ENCODE peak calls at places on chromosome 4, in seven cellular contexts. S, T, C, G, Z, B and U are unnamed samples.

GRCh38 chr4:30386266-30386895 is 333.8 kb upstream of the PCDH7 start:
- DNase-seq in C (no peak), T (no peak), S (no peak), G (no peak), Z (no peak), B (peak; percentile 13), U (no peak)

GRCh38 chr4:54213812-54214211 is 15.3 kb upstream of the PDGFRA start:
- DNase-seq in G (no peak), Z (no peak), B (no peak), T (no peak), S (no peak), C (peak; percentile 21), U (no peak)

GRCh38 chr4:163166041-163166579 is 580 bp downstream of the NAF1 start:
- DNase-seq in T (peak; percentile 83), G (no peak), Z (peak; percentile 4), C (peak; percentile 73), S (peak; percentile 10), B (peak; percentile 35), U (peak; percentile 78)

GRCh38 chr4:48027653-48028052 is 11.1 kb downstream of the NIPAL1 start:
- DNase-seq in Z (no peak), T (no peak), G (no peak), S (no peak), B (no peak), C (no peak), U (no peak)

GRCh38 chr4:127672111-127672510 is 39.4 kb downstream of the INTU start:
- DNase-seq in B (no peak), C (no peak), S (no peak), T (no peak), G (no peak), Z (no peak), U (no peak)

GRCh38 chr4:137587796-137588195 is 55.5 kb upstream of the PCDH18 start:
- DNase-seq in T (no peak), Z (no peak), G (no peak), S (no peak), C (no peak), B (no peak), U (no peak)

GRCh38 chr4:159906051-159906450 is 803.2 kb downstream of the RAPGEF2 start:
- DNase-seq in Z (no peak), B (no peak), C (no peak), T (no peak), G (no peak), S (no peak), U (no peak)

GRCh38 chr4:186680649-186681048 is 43.0 kb downstream of the FAT1 start:
- DNase-seq in T (no peak), G (no peak), S (no peak), B (no peak), Z (no peak), C (no peak), U (no peak)

GRCh38 chr4:147340547-147341225 is 140.2 kb upstream of the EDNRA start:
- DNase-seq in S (no peak), Z (no peak), G (peak; percentile 19), B (no peak), C (no peak), T (no peak), U (no peak)

GRCh38 chr4:173794662-173795061 is 264.6 kb upstream of the HAND2 start:
- DNase-seq in B (no peak), Z (no peak), T (no peak), S (no peak), G (no peak), C (no peak), U (no peak)

GRCh38 chr4:111797455-111798163 is 347.6 kb upstream of the FAM241A start:
- DNase-seq in B (no peak), C (peak; percentile 24), S (no peak), G (no peak), T (no peak), Z (no peak), U (no peak)

GRCh38 chr4:108774809-108775530 is 12.1 kb upstream of the ETNPPL start:
- DNase-seq in G (no peak), T (peak; percentile 75), Z (no peak), C (no peak), S (no peak), B (no peak), U (no peak)

GRCh38 chr4:185859106-185859505 is 47.1 kb upstream of the SORBS2 start:
- DNase-seq in T (no peak), B (peak; percentile 86), S (no peak), C (no peak), G (no peak), Z (no peak), U (no peak)

GRCh38 chr4:73952352-73952751 is 29.5 kb downstream of the PF4 start:
- DNase-seq in Z (no peak), S (no peak), G (no peak), T (no peak), B (no peak), C (no peak), U (no peak)
- H3K27me3 ChIP-seq in Z (peaks cover 10% of the 10 kb centered on the region), S (no peaks in the 10 kb centered on the region), G (no peaks in the 10 kb centered on the region), T (no peaks in the 10 kb centered on the region), B (no peaks in the 10 kb centered on the region), C (no peaks in the 10 kb centered on the region), U (no peaks in the 10 kb centered on the region)

GRCh38 chr4:80685219-80685618 is 345.3 kb upstream of the BMP3 start:
- DNase-seq in T (no peak), S (no peak), Z (no peak), B (no peak), G (no peak), C (no peak), U (peak; percentile 20)
- TF ChIP-seq CTCF in T (no peak), S (no peak), Z (no peak), B (no peak), G (no peak), C (no peak), U (no peak)

GRCh38 chr4:41361831-41362646 is 105.3 kb downstream of the UCHL1 start:
- DNase-seq in C (no peak), S (no peak), G (no peak), B (no peak), T (no peak), Z (no peak), U (no peak)

GRCh38 chr4:41363384-41363981 is 106.8 kb downstream of the UCHL1 start:
- DNase-seq in S (no peak), B (no peak), T (no peak), C (no peak), Z (no peak), G (no peak), U (no peak)

GRCh38 chr4:41364871-41365270 is 108.1 kb downstream of the UCHL1 start:
- DNase-seq in C (no peak), G (no peak), Z (no peak), T (no peak), B (no peak), S (peak; percentile 35), U (no peak)

GRCh38 chr4:41360911-41361830 is 104.4 kb downstream of the UCHL1 start:
- DNase-seq in S (no peak), T (peak; percentile 74), B (no peak), C (peak; percentile 54), Z (no peak), G (no peak), U (peak; percentile 9)

DNA sequence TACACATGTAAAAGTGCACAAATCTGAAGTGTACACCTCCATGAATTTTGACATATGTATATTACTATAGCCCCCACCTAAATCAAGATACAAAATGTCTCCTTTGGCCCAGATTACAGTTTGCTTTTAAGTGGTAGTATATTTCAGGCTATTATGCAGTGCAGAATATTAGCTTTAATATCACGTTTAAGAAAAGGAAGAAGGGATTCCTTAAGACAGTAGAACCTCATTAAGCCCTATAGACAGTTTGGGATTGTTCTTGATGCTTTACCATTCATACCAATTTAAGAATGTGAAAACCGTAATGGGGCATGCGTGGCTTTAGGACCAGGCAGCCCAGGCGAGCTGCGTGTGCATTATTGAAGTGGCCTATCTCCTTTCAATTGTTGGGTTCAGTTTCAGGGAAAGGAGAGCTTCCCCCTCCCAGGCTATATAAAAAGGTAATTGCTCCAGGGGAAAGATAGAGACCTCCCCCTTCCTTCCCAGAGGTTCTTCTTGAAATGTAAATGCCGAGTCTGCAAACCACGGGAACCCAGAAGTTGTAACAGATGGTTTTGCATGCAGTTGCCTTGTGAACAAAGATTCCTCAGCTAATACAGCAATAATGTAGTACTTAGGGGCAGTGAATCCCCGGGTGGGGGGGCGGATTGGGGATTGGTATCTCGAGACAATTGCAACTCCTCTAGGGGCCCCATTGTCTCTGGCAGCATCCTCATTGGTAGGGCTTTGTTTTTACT is 106.1 kb downstream of the UCHL1 start:
- DNase-seq in C (no peak), G (no peak), T (no peak), B (no peak), Z (no peak), S (no peak), U (no peak)
- H3K4me3 ChIP-seq in C (no peak overlapping the region), G (no peak overlapping the region), T (peak overlapping the region; percentile 77), B (no peak overlapping the region), Z (peak overlapping the region; percentile 12), S (peak overlapping the region; percentile 4), U (no peak overlapping the region)

GRCh38 chr4:6019316-6020263 is 1.4 kb upstream of the C4orf50 start:
- DNase-seq in B (peak; percentile 53), G (no peak), Z (no peak), S (peak; percentile 12), T (no peak), C (peak; percentile 86), U (no peak)

GRCh38 chr4:6020633-6021032 is 2.4 kb upstream of the C4orf50 start:
- DNase-seq in S (no peak), B (no peak), T (no peak), G (no peak), C (no peak), Z (no peak), U (no peak)

GRCh38 chr4:6022607-6023288 is 4.5 kb upstream of the C4orf50 start:
- DNase-seq in Z (no peak), S (no peak), B (no peak), C (no peak), G (no peak), T (no peak), U (no peak)

GRCh38 chr4:6023766-6024165 is 5.5 kb upstream of the C4orf50 start:
- DNase-seq in Z (no peak), B (no peak), C (no peak), G (no peak), S (no peak), T (no peak), U (no peak)

GRCh38 chr4:6021831-6022606 is 3.8 kb upstream of the C4orf50 start:
- DNase-seq in C (no peak), S (no peak), G (no peak), B (no peak), T (no peak), Z (no peak), U (no peak)
- H3K27me3 ChIP-seq in C (no peaks in the 10 kb centered on the region), S (no peaks in the 10 kb centered on the region), G (no peaks in the 10 kb centered on the region), B (no peaks in the 10 kb centered on the region), T (peaks cover 28% of the 10 kb centered on the region), Z (peaks cover 47% of the 10 kb centered on the region), U (peaks cover 3% of the 10 kb centered on the region)